ENCODE peak calls at places on chromosomes 16 and 17, in eight cellular contexts. One of them, this sample, is unnamed.

GRCh38 chr16:85445779-85446222 is 167.3 kb upstream of the GSE1 start:
- DNase-seq in heart right ventricle: no peak
- DNase-seq in IMR-90: peak
- DNase-seq in mucosa of descending colon: no peak
- DNase-seq in cardiac fibroblast: no peak
- DNase-seq in colonic mucosa: peak
- DNase-seq in stomach: peak
- DNase-seq in pancreas: peak
- DNase-seq in this sample: no peak

GRCh38 chr16:19844945-19845641 is 39.6 kb downstream of the GPRC5B start:
- DNase-seq in stomach: no peak
- DNase-seq in cardiac fibroblast: peak
- DNase-seq in colonic mucosa: no peak
- DNase-seq in pancreas: no peak
- DNase-seq in mucosa of descending colon: peak
- DNase-seq in IMR-90: peak
- DNase-seq in heart right ventricle: no peak
- DNase-seq in this sample: peak

GRCh38 chr16:87463722-87464690 is 28.8 kb downstream of the ZCCHC14 start:
- DNase-seq in heart right ventricle: no peak
- DNase-seq in pancreas: no peak
- DNase-seq in cardiac fibroblast: peak
- DNase-seq in mucosa of descending colon: peak
- DNase-seq in colonic mucosa: no peak
- DNase-seq in IMR-90: peak
- DNase-seq in stomach: no peak
- DNase-seq in this sample: peak

GRCh38 chr16:81004646-81005353 is 1.9 kb downstream of the CMC2 start:
- DNase-seq in heart right ventricle: no peak
- DNase-seq in colonic mucosa: peak
- DNase-seq in stomach: no peak
- DNase-seq in cardiac fibroblast: peak
- DNase-seq in IMR-90: peak
- DNase-seq in mucosa of descending colon: peak
- DNase-seq in pancreas: no peak
- DNase-seq in this sample: peak

GRCh38 chr17:72419866-72420774 is 299.3 kb downstream of the SOX9 start:
- DNase-seq in mucosa of descending colon: no peak
- DNase-seq in pancreas: no peak
- DNase-seq in IMR-90: no peak
- DNase-seq in colonic mucosa: peak
- DNase-seq in heart right ventricle: no peak
- DNase-seq in cardiac fibroblast: no peak
- DNase-seq in stomach: no peak
- DNase-seq in this sample: no peak

GRCh38 chr17:7854851-7855642 is at the start of gene TMEM88:
- DNase-seq in colonic mucosa: peak
- DNase-seq in pancreas: peak
- DNase-seq in mucosa of descending colon: peak
- DNase-seq in heart right ventricle: peak
- DNase-seq in cardiac fibroblast: no peak
- DNase-seq in IMR-90: no peak
- DNase-seq in stomach: no peak
- DNase-seq in this sample: no peak

GRCh38 chr16:68642436-68643064 is 2.6 kb upstream of the CDH3 start:
- DNase-seq in cardiac fibroblast: no peak
- DNase-seq in pancreas: no peak
- DNase-seq in mucosa of descending colon: no peak
- DNase-seq in heart right ventricle: no peak
- DNase-seq in IMR-90: no peak
- DNase-seq in colonic mucosa: no peak
- DNase-seq in stomach: no peak
- DNase-seq in this sample: no peak

GRCh38 chr16:5526826-5527225 is 429.2 kb upstream of the EEF2KMT start:
- DNase-seq in colonic mucosa: no peak
- DNase-seq in stomach: no peak
- DNase-seq in pancreas: no peak
- DNase-seq in heart right ventricle: no peak
- DNase-seq in IMR-90: no peak
- DNase-seq in cardiac fibroblast: no peak
- DNase-seq in mucosa of descending colon: no peak
- DNase-seq in this sample: no peak

GRCh38 chr17:1434150-1434549 is 21.9 kb downstream of the CRK start:
- DNase-seq in mucosa of descending colon: no peak
- DNase-seq in cardiac fibroblast: peak
- DNase-seq in heart right ventricle: no peak
- DNase-seq in stomach: no peak
- DNase-seq in pancreas: no peak
- DNase-seq in colonic mucosa: no peak
- DNase-seq in IMR-90: peak
- DNase-seq in this sample: no peak

GRCh38 chr17:41962768-41963434 is 3.7 kb upstream of the CNP start:
- DNase-seq in colonic mucosa: peak
- DNase-seq in IMR-90: peak
- DNase-seq in pancreas: peak
- DNase-seq in stomach: peak
- DNase-seq in heart right ventricle: peak
- DNase-seq in cardiac fibroblast: peak
- DNase-seq in mucosa of descending colon: peak
- DNase-seq in this sample: no peak

DNA sequence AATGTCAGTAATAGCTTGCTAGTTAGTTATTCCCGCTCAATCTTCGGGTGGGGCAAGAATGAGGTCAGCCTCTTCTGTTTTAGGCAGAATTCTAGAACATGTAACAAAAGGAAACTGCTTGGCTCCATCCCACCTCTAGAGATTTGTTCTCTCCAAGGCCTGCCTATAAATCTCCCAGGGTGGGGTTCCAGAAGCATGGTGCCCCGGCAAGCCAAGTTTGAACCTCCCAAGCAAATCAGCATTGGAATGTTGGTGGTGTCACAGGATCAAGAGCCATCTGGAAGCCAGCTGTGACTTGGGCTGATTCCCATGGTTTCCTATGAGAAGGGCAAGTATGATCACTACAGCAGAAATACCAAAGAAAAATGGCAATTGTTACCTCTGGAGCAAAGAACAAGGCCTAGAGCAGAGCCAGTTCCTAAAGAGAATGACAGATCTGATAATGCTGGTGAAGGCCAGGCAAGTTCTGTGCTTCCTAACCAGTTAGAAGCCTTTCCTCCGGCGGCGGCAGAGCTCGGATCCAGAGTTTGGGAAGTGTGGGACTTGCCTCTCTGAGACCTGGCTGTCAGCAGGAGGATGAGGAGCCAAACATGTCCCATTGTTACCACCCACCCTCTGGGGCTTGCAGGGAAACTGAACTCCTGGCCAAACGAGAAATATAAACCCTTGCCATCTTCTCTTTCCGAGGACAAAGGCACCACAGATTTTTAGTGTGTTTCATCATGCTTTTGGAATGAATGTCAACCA is 80.0 kb upstream of the SMURF2 start:
- DNase-seq in cardiac fibroblast: peak
- DNase-seq in heart right ventricle: peak
- DNase-seq in IMR-90: peak
- DNase-seq in mucosa of descending colon: no peak
- DNase-seq in colonic mucosa: no peak
- DNase-seq in pancreas: no peak
- DNase-seq in stomach: no peak
- DNase-seq in this sample: peak
- TF ChIP-seq CTCF in cardiac fibroblast: no peak
- TF ChIP-seq CTCF in heart right ventricle: no peak
- TF ChIP-seq CTCF in IMR-90: no peak
- TF ChIP-seq CTCF in mucosa of descending colon: no peak
- TF ChIP-seq CTCF in colonic mucosa: no peak
- TF ChIP-seq CTCF in pancreas: no peak
- TF ChIP-seq CTCF in stomach: no peak
- TF ChIP-seq CTCF in this sample: no peak

DNA sequence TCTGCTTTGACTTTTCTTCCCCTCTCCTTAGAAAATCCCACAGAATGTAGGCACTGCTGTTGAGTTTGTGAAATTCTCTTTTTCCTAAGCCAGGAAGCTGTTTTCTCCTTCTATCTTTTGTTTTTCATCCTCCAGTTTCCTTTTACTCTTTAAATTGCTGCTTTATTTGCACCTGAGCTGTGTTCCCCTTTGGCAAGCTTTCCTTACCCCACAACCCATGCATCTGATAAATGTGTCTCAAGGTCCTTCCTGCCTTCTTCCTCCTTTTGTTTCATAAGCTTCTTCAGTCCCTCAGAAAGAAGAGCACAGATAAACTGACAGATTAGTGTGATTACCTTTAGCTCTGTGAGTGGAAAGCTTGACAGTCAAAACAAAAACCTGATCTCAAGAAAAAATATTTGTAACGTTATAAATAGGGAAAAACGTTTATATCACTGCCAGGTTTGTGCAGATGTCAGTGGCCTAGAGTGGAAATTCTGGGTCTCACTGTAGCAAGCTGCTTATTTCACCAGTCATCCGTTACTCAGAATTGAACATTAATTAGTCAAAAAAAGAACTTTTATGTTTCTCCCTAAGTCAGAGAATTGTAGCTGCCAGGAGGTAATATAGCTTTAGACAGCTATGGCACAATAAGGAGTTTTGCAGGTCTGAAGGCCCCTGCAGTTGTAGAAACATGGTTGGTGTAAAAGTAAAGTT is 23.6 kb downstream of the GSDMB start:
- DNase-seq in pancreas: no peak
- DNase-seq in IMR-90: no peak
- DNase-seq in heart right ventricle: no peak
- DNase-seq in colonic mucosa: no peak
- DNase-seq in mucosa of descending colon: no peak
- DNase-seq in stomach: no peak
- DNase-seq in cardiac fibroblast: no peak
- DNase-seq in this sample: no peak
- H3K4me3 ChIP-seq in pancreas: no peak
- H3K4me3 ChIP-seq in IMR-90: no peak
- H3K4me3 ChIP-seq in heart right ventricle: no peak
- H3K4me3 ChIP-seq in colonic mucosa: no peak
- H3K4me3 ChIP-seq in mucosa of descending colon: no peak
- H3K4me3 ChIP-seq in stomach: no peak
- H3K4me3 ChIP-seq in cardiac fibroblast: no peak
- H3K4me3 ChIP-seq in this sample: no peak

DNA sequence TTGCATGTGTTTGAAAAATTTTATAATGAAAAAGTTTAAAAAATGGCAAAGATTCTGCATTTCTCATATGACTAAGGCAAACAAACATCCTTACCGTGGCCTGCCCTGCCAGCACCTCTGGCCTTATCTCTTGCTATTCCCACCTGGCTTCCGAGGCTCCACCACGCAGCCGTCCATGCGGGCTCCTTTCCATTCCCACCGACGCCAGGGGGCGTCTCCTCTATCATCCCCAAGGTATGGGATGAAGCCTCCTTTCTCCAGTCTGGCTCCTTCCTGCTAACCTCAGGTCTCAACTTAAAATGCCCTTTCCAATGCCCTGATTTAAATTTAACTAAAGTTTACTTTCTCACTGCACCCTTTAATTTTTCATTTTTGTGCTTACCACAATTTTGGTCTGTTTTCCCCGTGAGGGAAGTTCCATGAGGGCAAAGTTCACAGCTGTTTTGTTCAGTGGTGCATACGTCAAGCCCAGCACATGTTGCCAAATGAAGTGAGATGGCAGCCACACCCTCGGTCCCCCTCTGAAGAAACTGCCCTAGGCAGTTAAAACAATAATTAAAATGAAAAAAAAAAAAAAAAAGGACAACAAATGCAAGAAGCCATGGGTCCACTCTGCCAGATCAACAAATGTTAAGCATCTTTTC is 13.3 kb upstream of the SDK2 start:
- DNase-seq in cardiac fibroblast: peak
- DNase-seq in pancreas: peak
- DNase-seq in stomach: peak
- DNase-seq in heart right ventricle: peak
- DNase-seq in mucosa of descending colon: peak
- DNase-seq in IMR-90: no peak
- DNase-seq in colonic mucosa: peak
- DNase-seq in this sample: no peak
- TF ChIP-seq CTCF in cardiac fibroblast: peak
- TF ChIP-seq CTCF in pancreas: peak
- TF ChIP-seq CTCF in stomach: no peak
- TF ChIP-seq CTCF in heart right ventricle: peak
- TF ChIP-seq CTCF in mucosa of descending colon: no peak
- TF ChIP-seq CTCF in IMR-90: peak
- TF ChIP-seq CTCF in colonic mucosa: peak
- TF ChIP-seq CTCF in this sample: peak

GRCh38 chr17:50737118-50737698 is 17.8 kb downstream of the LUC7L3 start:
- DNase-seq in colonic mucosa: no peak
- DNase-seq in IMR-90: no peak
- DNase-seq in pancreas: no peak
- DNase-seq in stomach: no peak
- DNase-seq in heart right ventricle: no peak
- DNase-seq in cardiac fibroblast: no peak
- DNase-seq in mucosa of descending colon: no peak
- DNase-seq in this sample: no peak

GRCh38 chr17:50739098-50739497 is 19.7 kb downstream of the LUC7L3 start:
- DNase-seq in pancreas: no peak
- DNase-seq in mucosa of descending colon: no peak
- DNase-seq in heart right ventricle: no peak
- DNase-seq in cardiac fibroblast: no peak
- DNase-seq in colonic mucosa: no peak
- DNase-seq in stomach: no peak
- DNase-seq in IMR-90: no peak
- DNase-seq in this sample: no peak

GRCh38 chr17:50731575-50732460 is 12.4 kb downstream of the LUC7L3 start:
- DNase-seq in IMR-90: no peak
- DNase-seq in mucosa of descending colon: no peak
- DNase-seq in colonic mucosa: no peak
- DNase-seq in stomach: no peak
- DNase-seq in heart right ventricle: no peak
- DNase-seq in cardiac fibroblast: no peak
- DNase-seq in pancreas: no peak
- DNase-seq in this sample: no peak

DNA sequence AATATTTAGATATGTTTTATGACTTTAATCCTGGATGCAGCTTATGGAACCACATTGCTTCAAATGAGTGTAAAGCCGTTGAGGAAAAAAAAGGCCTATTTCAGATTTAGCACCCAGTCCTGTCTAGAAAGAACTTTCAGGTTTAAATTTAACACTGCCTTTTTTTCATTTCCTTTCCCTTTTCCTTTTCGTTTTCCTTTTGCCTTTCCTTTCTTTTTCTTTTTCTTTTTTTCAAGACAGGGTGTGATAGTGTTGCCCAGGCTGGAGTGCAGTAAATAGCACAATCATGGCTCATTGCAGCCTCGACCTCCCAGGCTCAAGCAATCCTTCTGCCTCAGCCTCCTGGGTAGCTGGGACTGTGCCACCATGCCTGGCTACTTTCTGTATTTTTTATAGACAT is 15.9 kb downstream of the LUC7L3 start:
- DNase-seq in IMR-90: no peak
- DNase-seq in pancreas: no peak
- DNase-seq in mucosa of descending colon: no peak
- DNase-seq in stomach: no peak
- DNase-seq in heart right ventricle: no peak
- DNase-seq in colonic mucosa: no peak
- DNase-seq in cardiac fibroblast: no peak
- DNase-seq in this sample: no peak
- H3K4me3 ChIP-seq in IMR-90: no peak
- H3K4me3 ChIP-seq in pancreas: no peak
- H3K4me3 ChIP-seq in mucosa of descending colon: no peak
- H3K4me3 ChIP-seq in stomach: no peak
- H3K4me3 ChIP-seq in heart right ventricle: no peak
- H3K4me3 ChIP-seq in colonic mucosa: no peak
- H3K4me3 ChIP-seq in cardiac fibroblast: no peak
- H3K4me3 ChIP-seq in this sample: no peak

This sample was measured in AG09309.